ENCODE peak calls at places on chromosomes 1 and 21, in eight cellular contexts. One of them, this sample, is unnamed.

GRCh38 chr1:11441211-11441952 is 37.6 kb upstream of the DISP3 start:
- DNase-seq in activated CD8-positive, alpha-beta T cell treated with anti-CD3 and anti-CD28 coated beads, Interleukin-2, amount 10 ng/mL, durations not matched to agents 7 days and 5 days: no peak
- DNase-seq in H54: no peak
- DNase-seq in SK-N-MC: no peak
- DNase-seq in stimulated activated CD4-positive, alpha-beta T cell treated with anti-CD3 and anti-CD28 coated beads, Interleukin-4, amount 100 ng/mL, for 48 hours: no peak
- DNase-seq in H7: no peak
- DNase-seq in activated CD4-positive, alpha-beta T cell treated with anti-CD3 and anti-CD28 coated beads, Interleukin-2, amount 50 U/mL, for 24 hours: no peak
- DNase-seq in HS-27A: no peak
- DNase-seq in this sample: no peak

GRCh38 chr1:235831148-235831547 is 35.6 kb downstream of the LYST start:
- DNase-seq in H54: peak; percentile 9
- DNase-seq in SK-N-MC: no peak
- DNase-seq in activated CD8-positive, alpha-beta T cell treated with anti-CD3 and anti-CD28 coated beads, Interleukin-2, amount 10 ng/mL, durations not matched to agents 7 days and 5 days: no peak
- DNase-seq in HS-27A: no peak
- DNase-seq in activated CD4-positive, alpha-beta T cell treated with anti-CD3 and anti-CD28 coated beads, Interleukin-2, amount 50 U/mL, for 24 hours: no peak
- DNase-seq in stimulated activated CD4-positive, alpha-beta T cell treated with anti-CD3 and anti-CD28 coated beads, Interleukin-4, amount 100 ng/mL, for 48 hours: peak; percentile 38
- DNase-seq in H7: no peak
- DNase-seq in this sample: no peak

GRCh38 chr1:218330043-218330623 is 15.0 kb upstream of the TGFB2 start:
- DNase-seq in activated CD8-positive, alpha-beta T cell treated with anti-CD3 and anti-CD28 coated beads, Interleukin-2, amount 10 ng/mL, durations not matched to agents 7 days and 5 days: no peak
- DNase-seq in activated CD4-positive, alpha-beta T cell treated with anti-CD3 and anti-CD28 coated beads, Interleukin-2, amount 50 U/mL, for 24 hours: no peak
- DNase-seq in stimulated activated CD4-positive, alpha-beta T cell treated with anti-CD3 and anti-CD28 coated beads, Interleukin-4, amount 100 ng/mL, for 48 hours: no peak
- DNase-seq in H7: peak; percentile 37
- DNase-seq in H54: no peak
- DNase-seq in SK-N-MC: no peak
- DNase-seq in HS-27A: peak; percentile 30
- DNase-seq in this sample: no peak

GRCh38 chr1:97252076-97252475 is 530.5 kb downstream of the PTBP2 start:
- DNase-seq in SK-N-MC: no peak
- DNase-seq in H54: no peak
- DNase-seq in activated CD8-positive, alpha-beta T cell treated with anti-CD3 and anti-CD28 coated beads, Interleukin-2, amount 10 ng/mL, durations not matched to agents 7 days and 5 days: no peak
- DNase-seq in stimulated activated CD4-positive, alpha-beta T cell treated with anti-CD3 and anti-CD28 coated beads, Interleukin-4, amount 100 ng/mL, for 48 hours: no peak
- DNase-seq in H7: no peak
- DNase-seq in HS-27A: no peak
- DNase-seq in activated CD4-positive, alpha-beta T cell treated with anti-CD3 and anti-CD28 coated beads, Interleukin-2, amount 50 U/mL, for 24 hours: no peak
- DNase-seq in this sample: no peak

GRCh38 chr21:37770496-37770895 is 145.8 kb downstream of the KCNJ6 start:
- DNase-seq in H54: no peak
- DNase-seq in HS-27A: no peak
- DNase-seq in SK-N-MC: no peak
- DNase-seq in H7: no peak
- DNase-seq in activated CD8-positive, alpha-beta T cell treated with anti-CD3 and anti-CD28 coated beads, Interleukin-2, amount 10 ng/mL, durations not matched to agents 7 days and 5 days: no peak
- DNase-seq in stimulated activated CD4-positive, alpha-beta T cell treated with anti-CD3 and anti-CD28 coated beads, Interleukin-4, amount 100 ng/mL, for 48 hours: no peak
- DNase-seq in activated CD4-positive, alpha-beta T cell treated with anti-CD3 and anti-CD28 coated beads, Interleukin-2, amount 50 U/mL, for 24 hours: no peak
- DNase-seq in this sample: no peak

GRCh38 chr1:101506541-101507164 is 269.8 kb downstream of the S1PR1 start:
- DNase-seq in H7: peak; percentile 2
- DNase-seq in HS-27A: peak; percentile 29
- DNase-seq in activated CD4-positive, alpha-beta T cell treated with anti-CD3 and anti-CD28 coated beads, Interleukin-2, amount 50 U/mL, for 24 hours: peak; percentile 47
- DNase-seq in activated CD8-positive, alpha-beta T cell treated with anti-CD3 and anti-CD28 coated beads, Interleukin-2, amount 10 ng/mL, durations not matched to agents 7 days and 5 days: peak; percentile 62
- DNase-seq in H54: peak; percentile 6
- DNase-seq in stimulated activated CD4-positive, alpha-beta T cell treated with anti-CD3 and anti-CD28 coated beads, Interleukin-4, amount 100 ng/mL, for 48 hours: peak; percentile 12
- DNase-seq in SK-N-MC: no peak
- DNase-seq in this sample: peak; percentile 69

GRCh38 chr21:38993561-38993960 is 187.8 kb downstream of the ETS2 start:
- DNase-seq in activated CD4-positive, alpha-beta T cell treated with anti-CD3 and anti-CD28 coated beads, Interleukin-2, amount 50 U/mL, for 24 hours: no peak
- DNase-seq in H54: peak; percentile 78
- DNase-seq in H7: no peak
- DNase-seq in activated CD8-positive, alpha-beta T cell treated with anti-CD3 and anti-CD28 coated beads, Interleukin-2, amount 10 ng/mL, durations not matched to agents 7 days and 5 days: no peak
- DNase-seq in stimulated activated CD4-positive, alpha-beta T cell treated with anti-CD3 and anti-CD28 coated beads, Interleukin-4, amount 100 ng/mL, for 48 hours: no peak
- DNase-seq in HS-27A: peak; percentile 96
- DNase-seq in SK-N-MC: no peak
- DNase-seq in this sample: no peak

GRCh38 chr1:109659997-109660755 is 4.3 kb downstream of the GSTM4 start:
- DNase-seq in stimulated activated CD4-positive, alpha-beta T cell treated with anti-CD3 and anti-CD28 coated beads, Interleukin-4, amount 100 ng/mL, for 48 hours: no peak
- DNase-seq in HS-27A: no peak
- DNase-seq in H54: no peak
- DNase-seq in activated CD4-positive, alpha-beta T cell treated with anti-CD3 and anti-CD28 coated beads, Interleukin-2, amount 50 U/mL, for 24 hours: no peak
- DNase-seq in SK-N-MC: no peak
- DNase-seq in activated CD8-positive, alpha-beta T cell treated with anti-CD3 and anti-CD28 coated beads, Interleukin-2, amount 10 ng/mL, durations not matched to agents 7 days and 5 days: no peak
- DNase-seq in H7: peak; percentile 3
- DNase-seq in this sample: no peak

GRCh38 chr1:231929311-231929710 is 302.7 kb downstream of the DISC1 start:
- DNase-seq in H7: no peak
- DNase-seq in HS-27A: no peak
- DNase-seq in SK-N-MC: peak; percentile 8
- DNase-seq in activated CD4-positive, alpha-beta T cell treated with anti-CD3 and anti-CD28 coated beads, Interleukin-2, amount 50 U/mL, for 24 hours: no peak
- DNase-seq in H54: no peak
- DNase-seq in activated CD8-positive, alpha-beta T cell treated with anti-CD3 and anti-CD28 coated beads, Interleukin-2, amount 10 ng/mL, durations not matched to agents 7 days and 5 days: no peak
- DNase-seq in stimulated activated CD4-positive, alpha-beta T cell treated with anti-CD3 and anti-CD28 coated beads, Interleukin-4, amount 100 ng/mL, for 48 hours: no peak
- DNase-seq in this sample: no peak

GRCh38 chr1:162562452-162562828 is 918 bp downstream of the UAP1 start:
- DNase-seq in SK-N-MC: peak; percentile 59
- DNase-seq in H54: no peak
- DNase-seq in activated CD8-positive, alpha-beta T cell treated with anti-CD3 and anti-CD28 coated beads, Interleukin-2, amount 10 ng/mL, durations not matched to agents 7 days and 5 days: no peak
- DNase-seq in stimulated activated CD4-positive, alpha-beta T cell treated with anti-CD3 and anti-CD28 coated beads, Interleukin-4, amount 100 ng/mL, for 48 hours: no peak
- DNase-seq in activated CD4-positive, alpha-beta T cell treated with anti-CD3 and anti-CD28 coated beads, Interleukin-2, amount 50 U/mL, for 24 hours: no peak
- DNase-seq in HS-27A: peak; percentile 23
- DNase-seq in H7: no peak
- DNase-seq in this sample: no peak

This sample was measured in HAP-1.